ENCODE peak calls at places on chromosomes 16 and 17, in ten cellular contexts. G is left colon; N is H7; X is CD8-positive, alpha-beta memory T cell; W is B cell; C is endodermal cell; Y is thoracic aorta; I is RPMI7951; H is effector CD4-positive, alpha-beta T cell; O is DMS 273 treated with DMSO at 0.1 percent for 48 hours. D is an unnamed sample.

GRCh38 chr17:8776861-8777260 is 18.5 kb upstream of the SPDYE4 start:
- DNase-seq in G (no peak), N (no peak), X (no peak), W (no peak), C (no peak), Y (no peak), I (no peak), H (no peak), O (no peak), D (no peak)

GRCh38 chr16:54239441-54239840 is 47.1 kb downstream of the IRX3 start:
- DNase-seq in G (no peak), N (no peak), X (no peak), W (no peak), C (no peak), Y (no peak), I (no peak), H (no peak), O (no peak), D (no peak)

GRCh38 chr17:4852504-4853075 is 19.4 kb downstream of the MINK1 start:
- DNase-seq in G (no peak), N (no peak), X (peak), W (no peak), C (no peak), Y (no peak), I (peak), H (peak), O (no peak), D (no peak)

GRCh38 chr17:77371117-77371887 is 230.5 kb downstream of the SEC14L1 start:
- DNase-seq in G (no peak), N (peak), X (no peak), W (no peak), C (no peak), Y (no peak), I (peak), H (no peak), O (no peak), D (no peak)

GRCh38 chr17:1160591-1161041 is 19.2 kb downstream of the ABR start:
- DNase-seq in G (no peak), N (peak), X (no peak), W (no peak), C (peak), Y (no peak), I (no peak), H (no peak), O (no peak), D (no peak)

GRCh38 chr16:72480926-72481325 is 309.0 kb upstream of the PMFBP1 start:
- DNase-seq in G (no peak), N (no peak), X (no peak), W (no peak), C (no peak), Y (no peak), I (no peak), H (no peak), O (no peak), D (no peak)

GRCh38 chr16:77434365-77435239 is at the start of gene ADAMTS18:
- DNase-seq in G (no peak), N (peak), X (no peak), W (no peak), C (peak), Y (no peak), I (no peak), H (no peak), O (no peak), D (no peak)

GRCh38 chr17:28950017-28950751 is 1.1 kb downstream of the PHF12 start:
- DNase-seq in G (peak), N (peak), X (peak), W (peak), C (peak), Y (no peak), I (peak), H (peak), O (peak), D (no peak)

GRCh38 chr17:44575408-44575807 is 18.1 kb downstream of the FZD2 start:
- DNase-seq in G (no peak), N (no peak), X (no peak), W (no peak), C (no peak), Y (no peak), I (no peak), H (no peak), O (no peak), D (no peak)

GRCh38 chr17:82331345-82331939 is 2.1 kb downstream of the SECTM1 start:
- DNase-seq in G (peak), N (no peak), X (no peak), W (no peak), C (no peak), Y (no peak), I (no peak), H (no peak), O (no peak), D (no peak)

GRCh38 chr17:29495011-29495410 is 71.8 kb downstream of the ABHD15 start:
- DNase-seq in G (no peak), N (no peak), X (no peak), W (no peak), C (no peak), Y (no peak), I (no peak), H (no peak), O (no peak), D (no peak)

GRCh38 chr17:19958023-19958422 is 19.6 kb downstream of the AKAP10 start:
- DNase-seq in G (no peak), N (no peak), X (no peak), W (no peak), C (peak), Y (no peak), I (peak), H (no peak), O (no peak), D (no peak)

GRCh38 chr17:17253445-17253844 is 16.5 kb upstream of the FLCN start:
- DNase-seq in G (no peak), N (no peak), X (no peak), W (no peak), C (no peak), Y (no peak), I (no peak), H (no peak), O (no peak), D (no peak)

GRCh38 chr17:69506489-69506888 is 92.0 kb downstream of the MAP2K6 start:
- DNase-seq in G (no peak), N (peak), X (no peak), W (no peak), C (no peak), Y (no peak), I (peak), H (no peak), O (no peak), D (no peak)

GRCh38 chr17:70797166-70797565 is 627.8 kb downstream of the KCNJ2 start:
- DNase-seq in G (no peak), N (no peak), X (no peak), W (no peak), C (no peak), Y (no peak), I (no peak), H (no peak), O (no peak), D (no peak)

GRCh38 chr16:50884066-50884860 is 142.4 kb downstream of the CYLD start:
- DNase-seq in G (no peak), N (peak), X (no peak), W (peak), C (peak), Y (no peak), I (no peak), H (peak), O (no peak), D (no peak)

GRCh38 chr17:31294839-31295488 is 2.1 kb downstream of the OMG start:
- DNase-seq in G (no peak), N (no peak), X (no peak), W (no peak), C (no peak), Y (no peak), I (no peak), H (no peak), O (no peak), D (no peak)

GRCh38 chr17:41284043-41284442 is 8.5 kb downstream of the KRTAP9-7 start:
- DNase-seq in G (no peak), N (no peak), X (no peak), W (no peak), C (no peak), Y (no peak), I (no peak), H (no peak), O (no peak), D (no peak)

GRCh38 chr17:71765437-71765836 is 355.4 kb upstream of the SOX9 start:
- DNase-seq in G (no peak), N (no peak), X (no peak), W (no peak), C (no peak), Y (no peak), I (peak), H (no peak), O (no peak), D (peak)

GRCh38 chr16:57801098-57801855 is 1.0 kb downstream of the KIFC3 start:
- DNase-seq in G (no peak), N (peak), X (no peak), W (no peak), C (peak), Y (no peak), I (peak), H (no peak), O (no peak), D (no peak)

GRCh38 chr17:68334393-68334792 is 43.1 kb downstream of the ARSG start:
- DNase-seq in G (no peak), N (no peak), X (no peak), W (no peak), C (no peak), Y (no peak), I (no peak), H (no peak), O (no peak), D (no peak)

GRCh38 chr17:5583426-5584382 is 605 bp downstream of the NLRP1 start:
- DNase-seq in G (peak), N (no peak), X (no peak), W (peak), C (peak), Y (no peak), I (no peak), H (no peak), O (no peak), D (no peak)